ENCODE peak calls at places on chromosomes 6 and 20, in eight cellular contexts. O, X, S, T, F, Y, G and M are unnamed samples.

GRCh38 chr6:43758617-43759050 is 11.4 kb upstream of the VEGFA start:
- DNase-seq in X (no peak), G (no peak), O (no peak), F (no peak), Y (no peak), T (no peak), S (no peak), M (peak)

GRCh38 chr20:62555642-62556420 is 80.0 kb upstream of the GATA5 start:
- DNase-seq in G (no peak), O (no peak), F (no peak), Y (no peak), T (no peak), S (no peak), X (no peak), M (no peak)

GRCh38 chr6:147567141-147567805 is 58.8 kb downstream of the SAMD5 start:
- DNase-seq in X (no peak), F (no peak), O (peak), S (no peak), G (no peak), Y (no peak), T (no peak), M (no peak)

GRCh38 chr20:46222521-46223007 is 85.7 kb downstream of the CDH22 start:
- DNase-seq in G (no peak), O (no peak), S (no peak), X (no peak), F (no peak), Y (peak), T (peak), M (no peak)

GRCh38 chr20:53826597-53827291 is 233.1 kb upstream of the ZNF217 start:
- DNase-seq in G (no peak), O (peak), T (no peak), S (no peak), F (no peak), Y (no peak), X (no peak), M (no peak)

GRCh38 chr6:143647712-143648111 is 30.1 kb upstream of the PHACTR2 start:
- DNase-seq in O (no peak), Y (no peak), X (no peak), F (no peak), T (no peak), G (no peak), S (no peak), M (no peak)

GRCh38 chr6:151027936-151028838 is 162.7 kb downstream of the MTHFD1L start:
- DNase-seq in O (no peak), Y (no peak), T (no peak), F (no peak), G (no peak), X (no peak), S (no peak), M (no peak)

GRCh38 chr20:17228624-17229061 is 1.8 kb downstream of the PCSK2 start:
- DNase-seq in Y (no peak), T (no peak), F (no peak), S (no peak), X (no peak), G (no peak), O (no peak), M (peak)

GRCh38 chr20:10902836-10903410 is 229.1 kb upstream of the JAG1 start:
- DNase-seq in X (no peak), S (peak), O (peak), G (no peak), F (no peak), Y (no peak), T (peak), M (no peak)

GRCh38 chr6:138089325-138089724 is 17.9 kb downstream of the PERP start:
- DNase-seq in T (no peak), F (no peak), X (no peak), S (no peak), G (no peak), O (no peak), Y (no peak), M (no peak)

GRCh38 chr6:114096553-114097172 is 125.7 kb upstream of the HDAC2 start:
- DNase-seq in O (peak), F (no peak), T (peak), Y (no peak), S (no peak), G (no peak), X (no peak), M (no peak)

GRCh38 chr20:3842332-3842930 is 4.2 kb upstream of the MAVS start:
- DNase-seq in O (no peak), T (no peak), S (no peak), Y (no peak), F (no peak), G (no peak), X (no peak), M (no peak)

GRCh38 chr6:163416640-163417253 is 2.2 kb downstream of the QKI start:
- DNase-seq in S (peak), X (no peak), T (peak), O (peak), Y (peak), F (peak), G (no peak), M (peak)

GRCh38 chr6:29071831-29072723 is 15.0 kb downstream of the OR2B3 start:
- DNase-seq in T (peak), F (no peak), O (peak), S (no peak), G (no peak), Y (no peak), X (no peak), M (peak)

GRCh38 chr6:16769131-16769985 is 8.1 kb upstream of the ATXN1 start:
- DNase-seq in Y (peak), F (no peak), X (no peak), T (peak), O (peak), G (no peak), S (peak), M (no peak)

GRCh38 chr6:76435174-76435573 is 362.7 kb upstream of the IMPG1 start:
- DNase-seq in S (no peak), F (no peak), G (no peak), Y (no peak), X (no peak), O (peak), T (peak), M (no peak)

GRCh38 chr20:23021941-23022340 is 13.2 kb upstream of the SSTR4 start:
- DNase-seq in G (no peak), Y (no peak), S (no peak), O (no peak), F (no peak), X (no peak), T (no peak), M (no peak)

GRCh38 chr20:59997886-59998285 is 39.7 kb downstream of the CDH26 start:
- DNase-seq in F (no peak), O (no peak), T (no peak), G (peak), S (no peak), X (no peak), Y (no peak), M (no peak)

GRCh38 chr20:59992531-59992930 is 34.3 kb downstream of the CDH26 start:
- DNase-seq in O (no peak), S (no peak), T (no peak), F (no peak), X (no peak), Y (no peak), G (no peak), M (no peak)

GRCh38 chr20:59993736-59994484 is 35.7 kb downstream of the CDH26 start:
- DNase-seq in T (no peak), G (no peak), Y (no peak), O (no peak), F (no peak), X (no peak), S (no peak), M (peak)

GRCh38 chr20:59996112-59996511 is 37.9 kb downstream of the CDH26 start:
- DNase-seq in G (no peak), F (no peak), O (no peak), X (no peak), T (no peak), Y (no peak), S (no peak), M (no peak)

DNA sequence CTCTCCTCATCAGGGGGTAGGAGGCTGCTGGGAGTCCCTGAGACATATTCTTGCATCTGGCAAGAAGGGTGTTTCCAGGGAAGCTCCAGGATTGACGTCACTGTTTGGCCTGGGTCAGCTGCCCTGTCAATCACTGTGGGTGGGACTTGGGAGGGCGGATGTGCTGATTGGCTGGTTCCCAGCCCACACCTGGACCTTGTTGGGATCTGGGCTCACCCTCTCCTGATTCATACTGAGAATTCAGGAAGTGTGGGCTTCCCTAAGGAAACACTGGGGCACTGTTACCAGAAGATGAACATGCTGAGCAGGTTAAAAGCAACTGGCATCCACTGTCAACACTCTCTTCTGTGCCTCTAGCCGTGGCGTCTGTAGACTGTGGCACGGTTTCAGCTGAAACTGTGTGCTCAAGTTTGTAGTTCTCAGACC is 36.5 kb downstream of the CDH26 start:
- DNase-seq in T (peak), G (peak), X (peak), F (no peak), Y (peak), S (no peak), O (no peak), M (peak)
- TF ChIP-seq CTCF in T (no peak), G (no peak), X (no peak), F (no peak), Y (no peak), S (no peak), O (no peak), M (no peak)

DNA sequence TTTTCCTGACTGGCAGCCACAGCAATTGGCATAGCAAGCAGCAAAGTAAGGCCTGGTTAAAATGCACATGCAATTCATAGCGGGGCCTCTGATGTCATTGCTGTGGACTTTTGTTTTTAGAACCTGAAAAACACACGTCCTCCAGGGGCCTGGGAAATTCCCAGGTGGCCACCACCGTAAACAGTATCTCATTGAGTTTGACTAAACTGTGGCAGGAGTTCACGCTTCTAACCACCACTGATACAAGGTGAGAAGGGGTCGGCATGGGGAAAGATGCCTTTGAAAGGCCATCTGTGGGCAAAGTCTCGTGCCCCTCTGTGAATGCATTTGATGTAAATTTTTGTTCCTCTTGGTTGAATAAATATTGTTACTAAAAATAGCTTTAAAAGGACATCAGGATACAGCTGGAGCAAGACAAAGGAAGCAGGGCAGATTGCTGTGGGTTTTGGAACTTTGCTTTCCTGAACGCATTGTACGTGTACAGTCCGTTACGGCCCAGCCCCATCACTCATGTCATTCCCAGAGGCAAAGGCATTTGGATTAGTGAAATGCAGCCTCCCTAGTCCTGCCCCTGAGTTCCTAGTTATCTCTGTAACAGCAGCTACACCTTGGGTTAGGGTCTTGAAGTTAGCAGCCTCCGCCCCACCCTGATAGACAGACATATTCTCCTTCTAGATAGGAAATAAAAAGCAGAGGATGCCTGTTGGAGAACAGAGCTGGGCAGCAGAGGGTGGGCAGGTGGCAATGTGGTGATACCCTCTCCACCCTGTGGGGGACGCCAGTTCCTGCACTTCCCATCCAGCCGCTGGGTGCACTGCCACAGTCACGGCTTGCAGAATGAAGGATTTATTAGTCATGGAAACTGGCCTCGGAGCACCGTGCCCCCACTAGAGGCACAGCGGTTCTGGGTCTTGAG is 80.3 kb downstream of the ZDHHC14 start:
- DNase-seq in S (no peak), O (peak), Y (no peak), F (peak), T (peak), X (no peak), G (no peak), M (peak)
- TF ChIP-seq CTCF in S (no peak), O (no peak), Y (no peak), F (no peak), T (no peak), X (no peak), G (no peak), M (no peak)

GRCh38 chr6:12075067-12075563 is 63.0 kb downstream of the HIVEP1 start:
- DNase-seq in S (no peak), Y (no peak), X (no peak), O (peak), T (peak), G (no peak), F (no peak), M (no peak)
- TF ChIP-seq CTCF in S (peak), Y (peak), X (peak), O (peak), T (peak), G (peak), F (peak), M (peak)

DNA sequence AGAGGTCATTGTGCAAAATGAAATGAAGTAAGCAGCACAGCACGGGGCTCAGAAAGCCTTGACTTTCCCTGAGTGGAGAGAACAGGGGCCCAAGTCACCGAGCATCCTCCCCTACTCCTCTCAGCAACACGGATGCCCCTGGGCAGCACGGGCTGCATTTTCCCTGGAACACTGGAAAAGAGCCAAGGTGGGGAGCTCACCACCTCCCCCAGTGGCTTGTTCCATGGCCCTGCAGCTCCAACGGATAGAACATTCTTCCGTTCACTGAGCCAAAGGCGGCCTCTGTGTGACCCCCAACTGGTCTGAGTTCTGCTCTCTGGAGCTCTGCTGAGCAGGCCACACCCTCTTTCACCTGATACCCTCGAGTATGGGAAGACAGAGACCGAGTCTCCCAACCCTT is 20.8 kb upstream of the EMILIN3 start:
- DNase-seq in S (no peak), T (no peak), Y (no peak), O (no peak), X (no peak), F (no peak), G (no peak), M (no peak)
- TF ChIP-seq CTCF in S (peak), T (peak), Y (no peak), O (peak), X (no peak), F (peak), G (peak), M (no peak)

GRCh38 chr6:4057036-4057435 is 21.9 kb downstream of the FAM217A start:
- DNase-seq in S (no peak), X (no peak), T (no peak), O (no peak), G (no peak), Y (no peak), F (no peak), M (no peak)

GRCh38 chr6:4059115-4059777 is 19.7 kb downstream of the FAM217A start:
- DNase-seq in G (no peak), X (peak), S (peak), T (peak), O (peak), F (peak), Y (no peak), M (no peak)

GRCh38 chr6:4055420-4056041 is 23.4 kb downstream of the FAM217A start:
- DNase-seq in O (peak), T (peak), S (peak), G (no peak), Y (peak), X (peak), F (peak), M (no peak)
- TF ChIP-seq CTCF in O (peak), T (peak), S (peak), G (peak), Y (peak), X (peak), F (peak), M (no peak)

DNA sequence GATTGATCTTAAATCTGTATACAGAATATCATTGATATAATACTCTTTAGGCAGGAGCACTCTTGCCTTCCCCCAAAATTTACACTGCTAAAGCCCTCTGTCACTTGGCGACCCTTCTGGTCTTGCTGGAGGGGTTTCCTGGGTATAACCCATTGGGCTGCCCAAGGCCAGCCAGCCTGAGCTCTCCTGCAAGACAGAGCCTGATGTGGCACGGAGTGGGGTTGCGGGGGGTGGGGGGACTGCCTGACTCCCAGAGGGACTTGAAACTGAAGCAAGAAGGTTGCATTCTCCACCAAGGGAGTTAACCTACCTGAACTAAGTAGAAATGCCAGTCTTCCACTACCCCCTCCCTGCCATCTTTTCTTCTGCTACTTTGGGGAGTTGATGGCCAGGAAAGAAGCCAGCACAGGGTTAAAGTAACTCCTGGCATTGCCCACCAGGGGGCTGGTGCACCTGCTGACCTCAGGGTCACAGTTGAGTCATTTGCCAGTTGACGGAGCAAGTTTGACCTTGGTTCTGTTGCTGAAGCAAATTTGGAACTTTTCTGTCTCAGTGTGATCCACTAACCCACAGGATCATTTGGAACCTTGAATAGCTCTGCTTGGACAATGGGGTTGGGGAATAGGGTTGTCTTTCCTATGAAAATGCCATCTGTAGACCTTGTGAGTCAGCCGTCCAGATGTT is 79.4 kb downstream of the ASXL1 start:
- DNase-seq in T (no peak), X (no peak), O (no peak), Y (no peak), F (no peak), G (peak), S (no peak), M (no peak)
- TF ChIP-seq CTCF in T (peak), X (peak), O (peak), Y (peak), F (peak), G (peak), S (peak), M (peak)

GRCh38 chr6:8904754-8905153 is 469.4 kb upstream of the SLC35B3 start:
- DNase-seq in F (no peak), G (no peak), O (no peak), S (no peak), X (no peak), Y (no peak), T (no peak), M (no peak)
- TF ChIP-seq CTCF in F (no peak), G (peak), O (no peak), S (no peak), X (no peak), Y (no peak), T (no peak), M (peak)